ENCODE peak calls at places on chromosomes 12 and 14, in eight cellular contexts. Z, U, M, Q, J, G, P and V are unnamed samples.

GRCh38 chr12:116106870-116107269 is 170.6 kb downstream of the MED13L start:
- DNase-seq in Z (no peak), U (no peak), M (no peak), Q (no peak), J (no peak), G (no peak), P (no peak), V (no peak)

GRCh38 chr14:47278233-47278842 is 397.1 kb downstream of the MDGA2 start:
- DNase-seq in Z (no peak), U (peak), M (peak), Q (peak), J (no peak), G (peak), P (peak), V (no peak)

GRCh38 chr14:81313775-81314429 is 86.2 kb downstream of the STON2 start:
- DNase-seq in Z (no peak), U (no peak), M (no peak), Q (no peak), J (no peak), G (no peak), P (no peak), V (no peak)

GRCh38 chr12:105848286-105848685 is 290.5 kb downstream of the NUAK1 start:
- DNase-seq in Z (no peak), U (no peak), M (no peak), Q (no peak), J (no peak), G (no peak), P (no peak), V (no peak)

GRCh38 chr12:104738841-104739642 is 219.0 kb downstream of the SLC41A2 start:
- DNase-seq in Z (no peak), U (no peak), M (no peak), Q (no peak), J (no peak), G (no peak), P (no peak), V (no peak)

GRCh38 chr14:55446127-55446736 is 5.8 kb upstream of the TBPL2 start:
- DNase-seq in Z (peak), U (peak), M (peak), Q (peak), J (no peak), G (peak), P (no peak), V (peak)

GRCh38 chr12:123250471-123251383 is 17.5 kb downstream of the MTRFR start:
- DNase-seq in Z (no peak), U (peak), M (no peak), Q (no peak), J (no peak), G (no peak), P (peak), V (no peak)

GRCh38 chr14:69244946-69245345 is 15.0 kb upstream of the GALNT16 start:
- DNase-seq in Z (peak), U (no peak), M (no peak), Q (no peak), J (no peak), G (no peak), P (no peak), V (no peak)

GRCh38 chr14:75911883-75912282 is 69.9 kb downstream of the TGFB3 start:
- DNase-seq in Z (no peak), U (no peak), M (peak), Q (no peak), J (no peak), G (peak), P (no peak), V (peak)

GRCh38 chr12:120261951-120262851 is 3.3 kb downstream of the PXN start:
- DNase-seq in Z (no peak), U (peak), M (peak), Q (no peak), J (no peak), G (no peak), P (no peak), V (peak)

GRCh38 chr12:92955997-92956663 is 27.0 kb upstream of the EEA1 start:
- DNase-seq in Z (peak), U (no peak), M (peak), Q (peak), J (no peak), G (no peak), P (no peak), V (peak)

GRCh38 chr12:45170456-45171042 is 45.3 kb upstream of the ANO6 start:
- DNase-seq in Z (peak), U (peak), M (peak), Q (peak), J (peak), G (peak), P (peak), V (peak)

GRCh38 chr14:76846331-76847047 is 20.3 kb downstream of the LRRC74A start:
- DNase-seq in Z (no peak), U (no peak), M (no peak), Q (no peak), J (no peak), G (no peak), P (no peak), V (no peak)

GRCh38 chr14:50231475-50232275 is at the start of gene SOS2:
- DNase-seq in Z (peak), U (peak), M (peak), Q (peak), J (peak), G (peak), P (peak), V (peak)

GRCh38 chr14:106877527-106877926 is 1351.1 kb downstream of the TMEM121 start:
- DNase-seq in Z (no peak), U (no peak), M (no peak), Q (no peak), J (no peak), G (no peak), P (no peak), V (no peak)

GRCh38 chr14:106876711-106877110 is 1350.3 kb downstream of the TMEM121 start:
- DNase-seq in Z (no peak), U (no peak), M (no peak), Q (no peak), J (no peak), G (no peak), P (no peak), V (no peak)

GRCh38 chr14:106875503-106875902 is 1349.1 kb downstream of the TMEM121 start:
- DNase-seq in Z (no peak), U (no peak), M (no peak), Q (no peak), J (peak), G (no peak), P (no peak), V (no peak)

GRCh38 chr14:106874365-106874764 is 1348.0 kb downstream of the TMEM121 start:
- DNase-seq in Z (no peak), U (no peak), M (no peak), Q (no peak), J (no peak), G (no peak), P (no peak), V (no peak)

GRCh38 chr14:106872619-106873446 is 1346.5 kb downstream of the TMEM121 start:
- DNase-seq in Z (no peak), U (peak), M (no peak), Q (peak), J (peak), G (no peak), P (peak), V (no peak)
- TF ChIP-seq CTCF in Z (no peak), U (peak), M (peak), Q (peak), J (peak), G (no peak), P (peak), V (no peak)

DNA sequence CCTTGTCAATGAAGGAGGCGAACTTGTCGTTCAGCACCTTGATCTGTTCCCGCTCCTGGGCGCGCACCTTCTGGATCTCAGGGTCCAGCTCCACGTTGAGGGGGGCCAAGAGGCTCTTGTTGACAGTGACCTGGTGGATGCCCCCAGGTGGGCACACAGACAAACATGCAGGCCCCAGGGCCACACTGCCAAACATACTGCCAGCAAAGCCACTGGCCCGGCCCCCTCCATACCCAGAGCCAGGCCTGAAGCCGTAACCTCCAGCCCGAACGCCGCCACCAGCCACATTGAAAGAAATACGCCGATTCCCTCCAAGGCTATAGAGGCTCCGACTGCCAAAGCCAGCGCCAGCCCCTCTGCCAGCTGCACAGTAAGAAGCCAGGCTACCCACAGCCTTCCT is 337 bp downstream of the KRT74 start:
- DNase-seq in Z (no peak), U (no peak), M (no peak), Q (no peak), J (no peak), G (no peak), P (no peak), V (no peak)
- H3K4me3 ChIP-seq in Z (no peak), U (no peak), M (no peak), Q (no peak), J (no peak), G (no peak), P (no peak), V (no peak)

GRCh38 chr14:103091041-103091882 is 3.3 kb upstream of the EXOC3L4 start:
- DNase-seq in Z (peak), U (no peak), M (peak), Q (no peak), J (peak), G (peak), P (peak), V (no peak)
- TF ChIP-seq CTCF in Z (peak), U (peak), M (peak), Q (peak), J (peak), G (peak), P (peak), V (peak)

GRCh38 chr14:102898776-102899515 is 23.5 kb upstream of the AMN start:
- DNase-seq in Z (no peak), U (no peak), M (no peak), Q (no peak), J (no peak), G (no peak), P (no peak), V (no peak)
- H3K4me3 ChIP-seq in Z (no peak), U (no peak), M (no peak), Q (no peak), J (no peak), G (no peak), P (no peak), V (no peak)

GRCh38 chr14:33184587-33184986 is 245.9 kb downstream of the NPAS3 start:
- DNase-seq in Z (no peak), U (peak), M (peak), Q (peak), J (no peak), G (peak), P (no peak), V (no peak)
- TF ChIP-seq CTCF in Z (no peak), U (no peak), M (peak), Q (peak), J (no peak), G (peak), P (no peak), V (peak)

GRCh38 chr12:51863921-51864700 is 15.6 kb upstream of the FIGNL2 start:
- DNase-seq in Z (no peak), U (no peak), M (no peak), Q (no peak), J (no peak), G (peak), P (peak), V (no peak)
- H3K4me3 ChIP-seq in Z (no peak), U (no peak), M (peak), Q (peak), J (peak), G (peak), P (peak), V (peak)

GRCh38 chr14:58947816-58948440 is 240.5 kb upstream of the DAAM1 start:
- DNase-seq in Z (no peak), U (peak), M (peak), Q (no peak), J (no peak), G (peak), P (no peak), V (no peak)
- TF ChIP-seq CTCF in Z (no peak), U (no peak), M (peak), Q (peak), J (no peak), G (peak), P (no peak), V (peak)

GRCh38 chr12:56160894-56161667 is 2.9 kb downstream of the MYL6 start:
- DNase-seq in Z (no peak), U (no peak), M (no peak), Q (no peak), J (no peak), G (peak), P (no peak), V (no peak)

GRCh38 chr12:56159482-56160105 is 1.4 kb downstream of the MYL6 start:
- DNase-seq in Z (no peak), U (no peak), M (no peak), Q (no peak), J (no peak), G (no peak), P (no peak), V (no peak)

GRCh38 chr12:56161677-56162351 is 3.7 kb downstream of the MYL6 start:
- DNase-seq in Z (no peak), U (no peak), M (no peak), Q (no peak), J (no peak), G (peak), P (no peak), V (no peak)

GRCh38 chr12:56158926-56159461 is 835 bp downstream of the MYL6 start:
- DNase-seq in Z (peak), U (peak), M (peak), Q (peak), J (peak), G (peak), P (peak), V (peak)

DNA sequence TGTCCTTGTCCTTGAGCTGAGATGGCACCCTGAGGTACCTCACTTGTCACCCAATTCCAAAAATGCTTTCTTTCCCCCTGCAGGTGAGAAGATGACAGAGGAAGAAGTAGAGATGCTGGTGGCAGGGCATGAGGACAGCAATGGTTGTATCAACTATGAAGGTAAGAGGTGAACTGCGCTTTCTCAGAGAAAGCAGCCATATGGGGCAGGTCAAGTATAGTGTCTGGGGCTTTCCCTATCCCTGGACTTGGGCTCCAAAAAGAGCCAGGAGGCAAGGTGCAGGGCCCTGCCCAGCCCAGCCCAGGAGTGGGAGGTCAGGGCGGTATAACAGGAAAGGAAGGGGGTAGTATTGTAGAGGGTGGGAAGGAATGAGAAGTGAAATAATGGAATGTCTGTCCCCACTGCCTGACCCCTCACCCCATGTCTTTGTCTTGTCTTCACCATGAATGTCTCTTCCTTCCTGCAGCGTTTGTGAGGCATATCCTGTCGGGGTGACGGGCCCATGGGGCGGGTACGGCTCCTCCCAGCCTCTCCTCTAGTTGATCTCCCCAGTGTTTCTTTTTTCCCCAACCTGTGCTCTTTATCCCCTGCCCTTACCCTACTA is 2.1 kb downstream of the MYL6 start:
- DNase-seq in Z (peak), U (no peak), M (peak), Q (peak), J (no peak), G (no peak), P (no peak), V (no peak)
- H3K4me3 ChIP-seq in Z (peak), U (peak), M (peak), Q (peak), J (peak), G (peak), P (peak), V (peak)